ENCODE peak calls at places on chromosomes 11 and 22, in six cellular contexts. A, O, H, T, Y and F are unnamed samples.

GRCh38 chr11:34531663-34532062 is 18.1 kb upstream of the ELF5 start:
- DNase-seq in T (no peak), Y (no peak), H (no peak), A (no peak), O (no peak), F (no peak)

GRCh38 chr22:20436309-20437252 is 1.0 kb downstream of the SCARF2 start:
- DNase-seq in A (peak; percentile 44), H (peak; percentile 69), T (no peak), Y (no peak), O (no peak), F (no peak)

GRCh38 chr11:128226106-128226716 is 361.1 kb downstream of the ETS1 start:
- DNase-seq in Y (no peak), T (peak; percentile 47), A (no peak), H (no peak), O (no peak), F (no peak)

GRCh38 chr11:107598225-107599139 is 7.5 kb downstream of the ELMOD1 start:
- DNase-seq in Y (no peak), H (peak; percentile 67), A (no peak), T (peak; percentile 17), O (peak; percentile 18), F (no peak)

GRCh38 chr11:77590194-77590591 is 440 bp downstream of the AQP11 start:
- DNase-seq in H (no peak), A (no peak), Y (peak; percentile 46), O (no peak), T (no peak), F (peak; percentile 38)

GRCh38 chr22:19669570-19669969 is 44.7 kb upstream of the SEPTIN5 start:
- DNase-seq in A (no peak), T (no peak), H (no peak), O (no peak), Y (no peak), F (no peak)

GRCh38 chr11:78450866-78451265 is 33.2 kb upstream of the GAB2 start:
- DNase-seq in T (no peak), H (no peak), O (no peak), Y (no peak), A (no peak), F (no peak)

GRCh38 chr11:34724973-34725372 is 104.1 kb downstream of the EHF start:
- DNase-seq in T (no peak), H (no peak), O (no peak), A (no peak), Y (no peak), F (no peak)

GRCh38 chr11:123196060-123196714 is 1.1 kb upstream of the CLMP start:
- DNase-seq in A (no peak), T (no peak), H (no peak), Y (no peak), O (no peak), F (no peak)

GRCh38 chr11:86818466-86819282 is 18.3 kb downstream of the PRSS23 start:
- DNase-seq in O (no peak), H (no peak), T (no peak), A (no peak), Y (peak; percentile 82), F (no peak)

GRCh38 chr11:7204778-7205177 is 46.9 kb upstream of the SYT9 start:
- DNase-seq in H (no peak), Y (no peak), T (no peak), O (no peak), A (no peak), F (no peak)

GRCh38 chr22:47310601-47311000 is 548.2 kb downstream of the TBC1D22A start:
- DNase-seq in T (no peak), Y (peak; percentile 67), O (no peak), H (no peak), A (no peak), F (no peak)

GRCh38 chr22:47174096-47174495 is 411.6 kb downstream of the TBC1D22A start:
- DNase-seq in O (no peak), Y (no peak), H (peak; percentile 56), T (no peak), A (peak; percentile 16), F (no peak)